ENCODE peak calls at places on chromosomes 1 and 21, in five cellular contexts. One of them, this sample, is unnamed.
A peak's percentile ranks its signal among the peaks of the same experiment; 100 is the strongest.

GRCh38 chr1:235425357-235425756 is 58.1 kb downstream of the TBCE start:
- DNase-seq in aorta: no peak
- DNase-seq in NCI-H526: no peak
- DNase-seq in anterior cingulate cortex: no peak
- DNase-seq in COR-L47: no peak
- DNase-seq in this sample: no peak

GRCh38 chr1:230170153-230170547 is 103.1 kb downstream of the GALNT2 start:
- DNase-seq in aorta: no peak
- DNase-seq in NCI-H526: no peak
- DNase-seq in anterior cingulate cortex: no peak
- DNase-seq in COR-L47: no peak
- DNase-seq in this sample: no peak

GRCh38 chr1:162710349-162710748 is 78.1 kb downstream of the DDR2 start:
- DNase-seq in aorta: no peak
- DNase-seq in NCI-H526: no peak
- DNase-seq in anterior cingulate cortex: no peak
- DNase-seq in COR-L47: no peak
- DNase-seq in this sample: no peak

GRCh38 chr1:162878000-162878596 is 17.1 kb upstream of the CCDC190 start:
- DNase-seq in aorta: peak; percentile 67
- DNase-seq in NCI-H526: peak; percentile 93
- DNase-seq in anterior cingulate cortex: no peak
- DNase-seq in COR-L47: peak; percentile 32
- DNase-seq in this sample: peak; percentile 71

GRCh38 chr1:18111605-18112297 is 4.2 kb downstream of the IGSF21 start:
- DNase-seq in aorta: no peak
- DNase-seq in NCI-H526: no peak
- DNase-seq in anterior cingulate cortex: no peak
- DNase-seq in COR-L47: no peak
- DNase-seq in this sample: no peak

GRCh38 chr1:240094043-240094722 is 2.5 kb downstream of the FMN2 start:
- DNase-seq in aorta: no peak
- DNase-seq in NCI-H526: no peak
- DNase-seq in anterior cingulate cortex: no peak
- DNase-seq in COR-L47: peak; percentile 13
- DNase-seq in this sample: no peak

GRCh38 chr1:25198731-25199231 is 33.5 kb downstream of the SYF2 start:
- DNase-seq in aorta: no peak
- DNase-seq in NCI-H526: no peak
- DNase-seq in anterior cingulate cortex: peak; percentile 68
- DNase-seq in COR-L47: peak; percentile 81
- DNase-seq in this sample: peak; percentile 47

GRCh38 chr1:93710949-93711591 is 29.4 kb upstream of the BCAR3 start:
- DNase-seq in aorta: no peak
- DNase-seq in NCI-H526: no peak
- DNase-seq in anterior cingulate cortex: no peak
- DNase-seq in COR-L47: no peak
- DNase-seq in this sample: no peak

GRCh38 chr1:192939440-192939839 is 119.7 kb downstream of the UCHL5 start:
- DNase-seq in aorta: no peak
- DNase-seq in NCI-H526: no peak
- DNase-seq in anterior cingulate cortex: no peak
- DNase-seq in COR-L47: no peak
- DNase-seq in this sample: no peak

GRCh38 chr1:167950569-167950968 is 13.7 kb upstream of the MPC2 start:
- DNase-seq in aorta: no peak
- DNase-seq in NCI-H526: no peak
- DNase-seq in anterior cingulate cortex: no peak
- DNase-seq in COR-L47: no peak
- DNase-seq in this sample: no peak

GRCh38 chr1:55010887-55011217 is 12.1 kb downstream of the BSND start:
- DNase-seq in aorta: peak; percentile 6
- DNase-seq in NCI-H526: no peak
- DNase-seq in anterior cingulate cortex: no peak
- DNase-seq in COR-L47: no peak
- DNase-seq in this sample: no peak

GRCh38 chr21:26965567-26966359 is 1.1 kb downstream of the ADAMTS5 start:
- DNase-seq in aorta: peak; percentile 48
- DNase-seq in NCI-H526: peak; percentile 1
- DNase-seq in anterior cingulate cortex: no peak
- DNase-seq in COR-L47: peak; percentile 22
- DNase-seq in this sample: no peak

GRCh38 chr1:87508247-87508646 is 179.6 kb downstream of the LMO4 start:
- DNase-seq in aorta: no peak
- DNase-seq in NCI-H526: no peak
- DNase-seq in anterior cingulate cortex: no peak
- DNase-seq in COR-L47: no peak
- DNase-seq in this sample: no peak

GRCh38 chr1:247358920-247359319 is 27.3 kb upstream of the ZNF496 start:
- DNase-seq in aorta: no peak
- DNase-seq in NCI-H526: no peak
- DNase-seq in anterior cingulate cortex: no peak
- DNase-seq in COR-L47: no peak
- DNase-seq in this sample: no peak

GRCh38 chr1:182484531-182485257 is 34.7 kb downstream of the RGSL1 start:
- DNase-seq in aorta: no peak
- DNase-seq in NCI-H526: peak; percentile 55
- DNase-seq in anterior cingulate cortex: no peak
- DNase-seq in COR-L47: peak; percentile 3
- DNase-seq in this sample: peak; percentile 91

GRCh38 chr1:39089811-39090519 is 63.8 kb downstream of the NDUFS5 start:
- DNase-seq in aorta: no peak
- DNase-seq in NCI-H526: no peak
- DNase-seq in anterior cingulate cortex: peak; percentile 65
- DNase-seq in COR-L47: no peak
- DNase-seq in this sample: no peak

GRCh38 chr1:10736623-10737267 is 59.7 kb downstream of the CASZ1 start:
- DNase-seq in aorta: no peak
- DNase-seq in NCI-H526: no peak
- DNase-seq in anterior cingulate cortex: no peak
- DNase-seq in COR-L47: peak; percentile 83
- DNase-seq in this sample: peak; percentile 20

GRCh38 chr1:33168556-33169289 is 13.1 kb downstream of the TRIM62 start:
- DNase-seq in aorta: no peak
- DNase-seq in NCI-H526: no peak
- DNase-seq in anterior cingulate cortex: no peak
- DNase-seq in COR-L47: no peak
- DNase-seq in this sample: no peak

GRCh38 chr1:42240964-42241755 is 76.6 kb upstream of the GUCA2A start:
- DNase-seq in aorta: no peak
- DNase-seq in NCI-H526: no peak
- DNase-seq in anterior cingulate cortex: no peak
- DNase-seq in COR-L47: no peak
- DNase-seq in this sample: no peak

This sample was measured in NCI-H1436.